ENCODE peak calls at places on chromosome 5, in four cellular contexts. F, U, O and E are unnamed samples.

GRCh38 chr5:12902611-12903010 is 998.4 kb upstream of the CTNND2 start:
- DNase-seq in U (no peak), O (no peak), F (no peak), E (no peak)

GRCh38 chr5:142290574-142291299 is 34.1 kb downstream of the SPRY4 start:
- DNase-seq in O (peak), F (no peak), U (peak), E (no peak)

GRCh38 chr5:172361566-172362238 is 78.1 kb upstream of the UBTD2 start:
- DNase-seq in O (peak), F (no peak), U (peak), E (no peak)

GRCh38 chr5:149543361-149544198 is 7.7 kb downstream of the CSNK1A1 start:
- DNase-seq in F (no peak), U (no peak), O (no peak), E (no peak)

GRCh38 chr5:136375920-136376319 is 10.6 kb upstream of the TRPC7 start:
- DNase-seq in O (no peak), U (no peak), F (no peak), E (no peak)

GRCh38 chr5:64838376-64838775 is 69.6 kb downstream of the CWC27 start:
- DNase-seq in F (no peak), U (peak), O (peak), E (no peak)

GRCh38 chr5:2748180-2748840 is 3.2 kb downstream of the IRX2 start:
- DNase-seq in O (no peak), F (no peak), U (no peak), E (no peak)

GRCh38 chr5:39755986-39756385 is 331.2 kb upstream of the DAB2 start:
- DNase-seq in U (peak), O (peak), F (no peak), E (no peak)

GRCh38 chr5:9194509-9194908 is 351.4 kb downstream of the SEMA5A start:
- DNase-seq in O (peak), U (peak), F (no peak), E (no peak)